ENCODE peak calls at places on chromosomes 13 and 19, in seven cellular contexts. One of them, this sample, is unnamed.

GRCh38 chr13:58963321-58963720 is 1200.4 kb downstream of the DIAPH3 start:
- DNase-seq in Panc1: no peak
- DNase-seq in cardiac muscle cell: no peak
- DNase-seq in stimulated activated CD8-positive, alpha-beta memory T cell treated with anti-CD3 and anti-CD28 coated beads, Interleukin-4, amount 100 ng/mL, for 1 hour: no peak
- DNase-seq in iPS DF 19.7: no peak
- DNase-seq in anterior cingulate cortex: no peak
- DNase-seq in OCI-LY7: no peak
- DNase-seq in this sample: no peak

GRCh38 chr19:47095707-47096704 is 17.6 kb downstream of the ZC3H4 start:
- DNase-seq in anterior cingulate cortex: no peak
- DNase-seq in OCI-LY7: no peak
- DNase-seq in iPS DF 19.7: no peak
- DNase-seq in Panc1: no peak
- DNase-seq in cardiac muscle cell: no peak
- DNase-seq in stimulated activated CD8-positive, alpha-beta memory T cell treated with anti-CD3 and anti-CD28 coated beads, Interleukin-4, amount 100 ng/mL, for 1 hour: no peak
- DNase-seq in this sample: no peak

GRCh38 chr19:58545286-58546068 is 1.6 kb downstream of the TRIM28 start:
- DNase-seq in OCI-LY7: peak
- DNase-seq in Panc1: no peak
- DNase-seq in anterior cingulate cortex: no peak
- DNase-seq in cardiac muscle cell: no peak
- DNase-seq in iPS DF 19.7: no peak
- DNase-seq in stimulated activated CD8-positive, alpha-beta memory T cell treated with anti-CD3 and anti-CD28 coated beads, Interleukin-4, amount 100 ng/mL, for 1 hour: no peak
- DNase-seq in this sample: no peak

GRCh38 chr13:82636119-82636518 is 1246.2 kb downstream of the SLITRK1 start:
- DNase-seq in stimulated activated CD8-positive, alpha-beta memory T cell treated with anti-CD3 and anti-CD28 coated beads, Interleukin-4, amount 100 ng/mL, for 1 hour: no peak
- DNase-seq in anterior cingulate cortex: no peak
- DNase-seq in cardiac muscle cell: no peak
- DNase-seq in OCI-LY7: no peak
- DNase-seq in Panc1: no peak
- DNase-seq in iPS DF 19.7: no peak
- DNase-seq in this sample: peak

GRCh38 chr19:46892252-46893179 is 31.7 kb downstream of the ARHGAP35 start:
- DNase-seq in cardiac muscle cell: no peak
- DNase-seq in Panc1: no peak
- DNase-seq in OCI-LY7: peak
- DNase-seq in iPS DF 19.7: no peak
- DNase-seq in stimulated activated CD8-positive, alpha-beta memory T cell treated with anti-CD3 and anti-CD28 coated beads, Interleukin-4, amount 100 ng/mL, for 1 hour: no peak
- DNase-seq in anterior cingulate cortex: no peak
- DNase-seq in this sample: no peak

GRCh38 chr13:46492946-46493345 is 60.0 kb upstream of the LRCH1 start:
- DNase-seq in iPS DF 19.7: no peak
- DNase-seq in cardiac muscle cell: peak
- DNase-seq in OCI-LY7: peak
- DNase-seq in stimulated activated CD8-positive, alpha-beta memory T cell treated with anti-CD3 and anti-CD28 coated beads, Interleukin-4, amount 100 ng/mL, for 1 hour: no peak
- DNase-seq in Panc1: no peak
- DNase-seq in anterior cingulate cortex: no peak
- DNase-seq in this sample: peak

GRCh38 chr19:45630463-45630862 is 8.7 kb downstream of the EML2 start:
- DNase-seq in OCI-LY7: no peak
- DNase-seq in Panc1: no peak
- DNase-seq in iPS DF 19.7: no peak
- DNase-seq in stimulated activated CD8-positive, alpha-beta memory T cell treated with anti-CD3 and anti-CD28 coated beads, Interleukin-4, amount 100 ng/mL, for 1 hour: no peak
- DNase-seq in anterior cingulate cortex: no peak
- DNase-seq in cardiac muscle cell: no peak
- DNase-seq in this sample: peak

GRCh38 chr13:75219479-75220237 is 262.3 kb downstream of the TBC1D4 start:
- DNase-seq in Panc1: no peak
- DNase-seq in OCI-LY7: peak
- DNase-seq in stimulated activated CD8-positive, alpha-beta memory T cell treated with anti-CD3 and anti-CD28 coated beads, Interleukin-4, amount 100 ng/mL, for 1 hour: peak
- DNase-seq in iPS DF 19.7: no peak
- DNase-seq in anterior cingulate cortex: peak
- DNase-seq in cardiac muscle cell: peak
- DNase-seq in this sample: peak

GRCh38 chr13:26867451-26868067 is 107.0 kb upstream of the GPR12 start:
- DNase-seq in Panc1: no peak
- DNase-seq in stimulated activated CD8-positive, alpha-beta memory T cell treated with anti-CD3 and anti-CD28 coated beads, Interleukin-4, amount 100 ng/mL, for 1 hour: no peak
- DNase-seq in OCI-LY7: peak
- DNase-seq in anterior cingulate cortex: no peak
- DNase-seq in cardiac muscle cell: peak
- DNase-seq in iPS DF 19.7: no peak
- DNase-seq in this sample: peak

GRCh38 chr19:4567584-4568071 is 8.1 kb upstream of the SEMA6B start:
- DNase-seq in stimulated activated CD8-positive, alpha-beta memory T cell treated with anti-CD3 and anti-CD28 coated beads, Interleukin-4, amount 100 ng/mL, for 1 hour: peak
- DNase-seq in Panc1: no peak
- DNase-seq in OCI-LY7: peak
- DNase-seq in cardiac muscle cell: peak
- DNase-seq in anterior cingulate cortex: no peak
- DNase-seq in iPS DF 19.7: no peak
- DNase-seq in this sample: peak

GRCh38 chr19:13002389-13002898 is 7.2 kb downstream of the NFIX start:
- DNase-seq in Panc1: no peak
- DNase-seq in cardiac muscle cell: no peak
- DNase-seq in stimulated activated CD8-positive, alpha-beta memory T cell treated with anti-CD3 and anti-CD28 coated beads, Interleukin-4, amount 100 ng/mL, for 1 hour: no peak
- DNase-seq in iPS DF 19.7: no peak
- DNase-seq in anterior cingulate cortex: peak
- DNase-seq in OCI-LY7: no peak
- DNase-seq in this sample: no peak

GRCh38 chr19:16605552-16605951 is 22.5 kb downstream of the MED26 start:
- DNase-seq in Panc1: no peak
- DNase-seq in iPS DF 19.7: no peak
- DNase-seq in OCI-LY7: no peak
- DNase-seq in anterior cingulate cortex: no peak
- DNase-seq in cardiac muscle cell: no peak
- DNase-seq in stimulated activated CD8-positive, alpha-beta memory T cell treated with anti-CD3 and anti-CD28 coated beads, Interleukin-4, amount 100 ng/mL, for 1 hour: no peak
- DNase-seq in this sample: no peak

GRCh38 chr13:68923995-68924394 is 1183.6 kb upstream of the ATXN8OS start:
- DNase-seq in iPS DF 19.7: no peak
- DNase-seq in cardiac muscle cell: no peak
- DNase-seq in Panc1: no peak
- DNase-seq in anterior cingulate cortex: no peak
- DNase-seq in OCI-LY7: no peak
- DNase-seq in stimulated activated CD8-positive, alpha-beta memory T cell treated with anti-CD3 and anti-CD28 coated beads, Interleukin-4, amount 100 ng/mL, for 1 hour: no peak
- DNase-seq in this sample: no peak

GRCh38 chr13:35252536-35253205 is 223.8 kb downstream of the MAB21L1 start:
- DNase-seq in OCI-LY7: peak
- DNase-seq in cardiac muscle cell: no peak
- DNase-seq in stimulated activated CD8-positive, alpha-beta memory T cell treated with anti-CD3 and anti-CD28 coated beads, Interleukin-4, amount 100 ng/mL, for 1 hour: no peak
- DNase-seq in Panc1: no peak
- DNase-seq in iPS DF 19.7: no peak
- DNase-seq in anterior cingulate cortex: no peak
- DNase-seq in this sample: no peak

GRCh38 chr19:46000497-46001246 is 5.4 kb downstream of the CCDC61 start:
- DNase-seq in cardiac muscle cell: peak
- DNase-seq in anterior cingulate cortex: peak
- DNase-seq in iPS DF 19.7: no peak
- DNase-seq in Panc1: no peak
- DNase-seq in stimulated activated CD8-positive, alpha-beta memory T cell treated with anti-CD3 and anti-CD28 coated beads, Interleukin-4, amount 100 ng/mL, for 1 hour: peak
- DNase-seq in OCI-LY7: peak
- DNase-seq in this sample: peak

GRCh38 chr19:54331626-54332025 is 7.3 kb downstream of the LILRA4 start:
- DNase-seq in anterior cingulate cortex: no peak
- DNase-seq in OCI-LY7: no peak
- DNase-seq in cardiac muscle cell: no peak
- DNase-seq in stimulated activated CD8-positive, alpha-beta memory T cell treated with anti-CD3 and anti-CD28 coated beads, Interleukin-4, amount 100 ng/mL, for 1 hour: no peak
- DNase-seq in iPS DF 19.7: no peak
- DNase-seq in Panc1: no peak
- DNase-seq in this sample: no peak

GRCh38 chr13:112931028-112931934 is 37.7 kb upstream of the MCF2L start:
- DNase-seq in Panc1: no peak
- DNase-seq in iPS DF 19.7: peak
- DNase-seq in anterior cingulate cortex: no peak
- DNase-seq in OCI-LY7: no peak
- DNase-seq in cardiac muscle cell: peak
- DNase-seq in stimulated activated CD8-positive, alpha-beta memory T cell treated with anti-CD3 and anti-CD28 coated beads, Interleukin-4, amount 100 ng/mL, for 1 hour: no peak
- DNase-seq in this sample: peak

GRCh38 chr13:108700421-108701170 is 71.2 kb downstream of the MYO16 start:
- DNase-seq in stimulated activated CD8-positive, alpha-beta memory T cell treated with anti-CD3 and anti-CD28 coated beads, Interleukin-4, amount 100 ng/mL, for 1 hour: no peak
- DNase-seq in iPS DF 19.7: no peak
- DNase-seq in anterior cingulate cortex: no peak
- DNase-seq in cardiac muscle cell: no peak
- DNase-seq in OCI-LY7: no peak
- DNase-seq in Panc1: no peak
- DNase-seq in this sample: peak

GRCh38 chr13:114004416-114005205 is 30.7 kb upstream of the C13orf46 start:
- DNase-seq in stimulated activated CD8-positive, alpha-beta memory T cell treated with anti-CD3 and anti-CD28 coated beads, Interleukin-4, amount 100 ng/mL, for 1 hour: no peak
- DNase-seq in cardiac muscle cell: no peak
- DNase-seq in anterior cingulate cortex: no peak
- DNase-seq in Panc1: no peak
- DNase-seq in iPS DF 19.7: no peak
- DNase-seq in OCI-LY7: no peak
- DNase-seq in this sample: no peak

GRCh38 chr19:17865364-17866311 is 5.9 kb downstream of the RPL18A start:
- DNase-seq in stimulated activated CD8-positive, alpha-beta memory T cell treated with anti-CD3 and anti-CD28 coated beads, Interleukin-4, amount 100 ng/mL, for 1 hour: no peak
- DNase-seq in cardiac muscle cell: no peak
- DNase-seq in iPS DF 19.7: no peak
- DNase-seq in OCI-LY7: no peak
- DNase-seq in anterior cingulate cortex: no peak
- DNase-seq in Panc1: no peak
- DNase-seq in this sample: peak

GRCh38 chr19:23718802-23719201 is 31.8 kb upstream of the ZNF675 start:
- DNase-seq in OCI-LY7: no peak
- DNase-seq in stimulated activated CD8-positive, alpha-beta memory T cell treated with anti-CD3 and anti-CD28 coated beads, Interleukin-4, amount 100 ng/mL, for 1 hour: no peak
- DNase-seq in cardiac muscle cell: no peak
- DNase-seq in anterior cingulate cortex: no peak
- DNase-seq in iPS DF 19.7: no peak
- DNase-seq in Panc1: no peak
- DNase-seq in this sample: no peak

GRCh38 chr19:45402469-45403070 is 2.3 kb downstream of the PPP1R13L start:
- DNase-seq in anterior cingulate cortex: no peak
- DNase-seq in Panc1: no peak
- DNase-seq in stimulated activated CD8-positive, alpha-beta memory T cell treated with anti-CD3 and anti-CD28 coated beads, Interleukin-4, amount 100 ng/mL, for 1 hour: no peak
- DNase-seq in iPS DF 19.7: no peak
- DNase-seq in cardiac muscle cell: peak
- DNase-seq in OCI-LY7: no peak
- DNase-seq in this sample: no peak

GRCh38 chr19:13339869-13340268 is 166.4 kb downstream of the CACNA1A start:
- DNase-seq in iPS DF 19.7: no peak
- DNase-seq in anterior cingulate cortex: no peak
- DNase-seq in cardiac muscle cell: peak
- DNase-seq in Panc1: no peak
- DNase-seq in stimulated activated CD8-positive, alpha-beta memory T cell treated with anti-CD3 and anti-CD28 coated beads, Interleukin-4, amount 100 ng/mL, for 1 hour: no peak
- DNase-seq in OCI-LY7: no peak
- DNase-seq in this sample: no peak

GRCh38 chr13:37127706-37128241 is 22.3 kb upstream of the CSNK1A1L start:
- DNase-seq in cardiac muscle cell: no peak
- DNase-seq in stimulated activated CD8-positive, alpha-beta memory T cell treated with anti-CD3 and anti-CD28 coated beads, Interleukin-4, amount 100 ng/mL, for 1 hour: no peak
- DNase-seq in iPS DF 19.7: no peak
- DNase-seq in OCI-LY7: no peak
- DNase-seq in Panc1: no peak
- DNase-seq in anterior cingulate cortex: peak
- DNase-seq in this sample: no peak